ENCODE peak calls at places on chromosomes 13 and 19, in eight cellular contexts. F is hepatocyte; S is left ventricle myocardium inferior; Z is endothelial cell; O is B cell; U is colonic mucosa; M is nephron progenitor cell; A is CD8-positive, alpha-beta T cell. K is an unnamed sample.

GRCh38 chr13:91313103-91313502 is 34.4 kb upstream of the MIR17HG start:
- DNase-seq in F (peak; percentile 20), S (no peak), Z (peak; percentile 20), O (peak; percentile 29), U (no peak), M (no peak), A (no peak), K (no peak)

GRCh38 chr19:38303517-38304351 is at the start of gene C19orf33:
- DNase-seq in F (peak; percentile 93), S (peak; percentile 32), Z (no peak), O (no peak), U (peak; percentile 92), M (no peak), A (no peak), K (no peak)

GRCh38 chr19:43610493-43610892 is 1.4 kb upstream of the SRRM5 start:
- DNase-seq in F (no peak), S (no peak), Z (no peak), O (no peak), U (no peak), M (no peak), A (no peak), K (peak; percentile 38)

GRCh38 chr19:46387713-46388130 is 25.6 kb downstream of the CCDC8 start:
- DNase-seq in F (no peak), S (no peak), Z (no peak), O (no peak), U (no peak), M (no peak), A (no peak), K (no peak)

GRCh38 chr13:105144936-105145335 is 1390.5 kb downstream of the EFNB2 start:
- DNase-seq in F (no peak), S (no peak), Z (no peak), O (no peak), U (no peak), M (no peak), A (no peak), K (no peak)

GRCh38 chr19:30170081-30170480 is 202.1 kb upstream of the ZNF536 start:
- DNase-seq in F (no peak), S (no peak), Z (no peak), O (no peak), U (no peak), M (no peak), A (no peak), K (no peak)

GRCh38 chr19:530133-531008 is 1.2 kb upstream of the CDC34 start:
- DNase-seq in F (no peak), S (no peak), Z (no peak), O (no peak), U (no peak), M (no peak), A (no peak), K (no peak)

GRCh38 chr19:46720516-46721239 is 3.8 kb upstream of the PRKD2 start:
- DNase-seq in F (no peak), S (no peak), Z (no peak), O (no peak), U (no peak), M (no peak), A (no peak), K (no peak)

GRCh38 chr13:46961719-46962118 is 64.9 kb upstream of the HTR2A start:
- DNase-seq in F (peak; percentile 40), S (no peak), Z (no peak), O (no peak), U (no peak), M (no peak), A (no peak), K (peak; percentile 65)

GRCh38 chr19:29964171-29964570 is 22.1 kb downstream of the URI1 start:
- DNase-seq in F (no peak), S (no peak), Z (no peak), O (no peak), U (no peak), M (no peak), A (no peak), K (no peak)

GRCh38 chr19:45716314-45717130 is 14.2 kb downstream of the FBXO46 start:
- DNase-seq in F (peak; percentile 60), S (no peak), Z (no peak), O (no peak), U (peak; percentile 44), M (no peak), A (no peak), K (no peak)

GRCh38 chr13:33918199-33918932 is 100.4 kb downstream of the RFC3 start:
- DNase-seq in F (no peak), S (no peak), Z (no peak), O (no peak), U (no peak), M (no peak), A (no peak), K (peak; percentile 36)

GRCh38 chr19:34411216-34411615 is 7.0 kb downstream of the PDCD2L start:
- DNase-seq in F (no peak), S (no peak), Z (no peak), O (no peak), U (no peak), M (no peak), A (no peak), K (no peak)

GRCh38 chr19:51921949-51922348 is 5.3 kb upstream of the ZNF613 start:
- DNase-seq in F (no peak), S (no peak), Z (no peak), O (no peak), U (no peak), M (peak; percentile 12), A (no peak), K (no peak)

GRCh38 chr13:25990801-25991200 is 61.0 kb downstream of the SHISA2 start:
- DNase-seq in F (no peak), S (no peak), Z (no peak), O (no peak), U (no peak), M (peak; percentile 31), A (no peak), K (no peak)

GRCh38 chr19:10255358-10255757 is 3.3 kb downstream of the MRPL4 start:
- DNase-seq in F (no peak), S (no peak), Z (no peak), O (no peak), U (no peak), M (no peak), A (no peak), K (no peak)

GRCh38 chr19:10252707-10253106 is 693 bp downstream of the MRPL4 start:
- DNase-seq in F (no peak), S (no peak), Z (no peak), O (no peak), U (no peak), M (no peak), A (no peak), K (no peak)

GRCh38 chr19:10254244-10254643 is 2.2 kb downstream of the MRPL4 start:
- DNase-seq in F (no peak), S (no peak), Z (no peak), O (no peak), U (no peak), M (no peak), A (no peak), K (no peak)

GRCh38 chr19:10256551-10256950 is 4.5 kb downstream of the MRPL4 start:
- DNase-seq in F (no peak), S (no peak), Z (no peak), O (no peak), U (no peak), M (no peak), A (no peak), K (no peak)

DNA sequence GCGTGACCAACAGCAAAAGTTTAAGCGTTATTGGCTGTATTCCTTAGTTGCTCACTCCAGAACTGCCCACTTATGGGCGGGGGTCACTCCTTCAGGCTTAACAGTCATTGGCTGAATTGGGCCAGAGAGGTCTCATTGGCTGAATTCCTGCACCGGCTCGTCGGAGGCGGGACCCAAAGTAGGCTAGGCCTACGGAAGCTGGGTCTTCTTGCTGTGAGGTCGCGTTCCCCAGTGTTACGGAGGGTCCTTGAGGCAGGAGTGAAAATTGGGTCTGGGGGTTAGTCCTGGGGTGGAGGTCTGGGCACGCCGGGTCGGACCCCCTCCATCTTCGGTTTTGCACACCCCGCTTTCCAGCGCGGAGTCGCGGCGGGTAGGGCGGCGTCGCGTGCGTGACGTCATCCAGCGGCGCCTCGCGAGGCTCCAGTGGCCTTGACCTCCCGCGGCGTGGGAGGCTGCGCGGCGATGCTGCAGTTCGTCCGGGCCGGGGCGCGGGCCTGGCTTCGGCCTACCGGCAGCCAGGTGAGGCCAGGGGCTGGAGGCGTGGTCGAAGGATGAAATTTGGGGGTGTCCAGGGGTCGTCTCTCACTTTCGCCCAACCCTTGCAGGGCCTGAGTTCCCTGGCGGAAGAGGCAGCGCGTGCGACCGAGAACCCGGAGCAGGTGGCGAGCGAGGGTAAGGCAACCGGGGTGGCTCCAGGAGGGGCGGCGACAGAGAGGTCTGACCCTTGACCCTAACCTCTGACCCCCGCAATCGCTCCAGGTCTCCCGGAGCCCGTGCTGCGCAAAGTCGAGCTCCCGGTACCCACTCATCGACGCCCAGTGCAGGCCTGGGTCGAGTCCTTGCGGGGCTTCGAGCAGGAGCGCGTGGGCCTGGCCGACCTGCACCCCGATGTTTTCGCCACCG is at the start of gene MRPL4:
- DNase-seq in F (peak; percentile 98), S (peak; percentile 95), Z (peak; percentile 85), O (peak; percentile 95), U (peak; percentile 98), M (peak; percentile 95), A (peak; percentile 90), K (peak; percentile 98)
- TF ChIP-seq CTCF in F (no peak), S (no peak), Z (no peak), O (no peak), U (no peak), M (no peak), A (no peak), K (no peak)

DNA sequence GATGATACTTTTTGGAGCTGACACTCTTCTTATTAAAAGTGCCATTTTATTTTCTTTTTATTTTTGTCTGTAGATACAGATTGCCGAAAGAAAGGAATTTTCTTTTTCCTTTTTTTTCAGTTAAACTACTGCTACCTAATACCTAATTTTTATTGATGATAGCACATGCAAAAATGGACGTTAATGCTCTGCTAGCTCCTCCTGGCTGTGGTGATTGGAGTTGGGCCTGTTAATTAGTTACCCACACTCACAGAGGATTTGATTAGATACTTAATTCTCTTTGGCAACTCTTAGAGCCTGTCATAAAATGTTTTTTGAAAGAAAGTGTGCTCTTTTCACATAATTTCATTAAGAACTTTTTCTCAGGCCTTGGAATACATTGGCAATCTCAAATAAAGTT is 366.8 kb downstream of the DCT start:
- DNase-seq in F (no peak), S (no peak), Z (no peak), O (no peak), U (no peak), M (no peak), A (no peak), K (no peak)
- TF ChIP-seq CTCF in F (no peak), S (no peak), Z (no peak), O (no peak), U (no peak), M (no peak), A (no peak), K (peak; percentile 48)

DNA sequence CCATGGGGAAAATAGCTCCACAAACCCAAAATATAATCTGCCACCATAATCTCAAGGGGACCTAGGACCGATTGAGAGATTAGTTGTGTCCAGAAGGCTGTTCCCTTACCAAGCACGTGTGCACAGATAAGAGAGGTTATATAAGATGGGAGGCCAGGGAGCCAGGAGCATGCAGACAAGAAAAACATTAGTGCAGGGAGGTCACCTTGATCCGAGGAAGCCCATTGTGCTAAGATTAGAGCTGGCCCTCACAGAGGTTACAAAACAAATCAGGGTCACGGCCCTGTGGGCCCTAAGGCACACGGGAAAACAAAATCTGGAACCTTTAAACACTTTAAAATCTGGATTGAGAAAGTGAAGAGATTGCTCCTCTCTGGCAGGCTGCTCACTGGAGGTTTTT is 37.7 kb downstream of the RGCC start:
- DNase-seq in F (no peak), S (no peak), Z (no peak), O (no peak), U (no peak), M (no peak), A (no peak), K (no peak)
- TF ChIP-seq CTCF in F (no peak), S (no peak), Z (no peak), O (no peak), U (no peak), M (no peak), A (no peak), K (no peak)

GRCh38 chr19:7326105-7326877 is 22.4 kb upstream of the ARHGEF18 start:
- DNase-seq in F (peak; percentile 30), S (no peak), Z (no peak), O (peak; percentile 54), U (peak; percentile 79), M (peak; percentile 16), A (no peak), K (no peak)
- TF ChIP-seq CTCF in F (peak; percentile 23), S (peak; percentile 25), Z (peak; percentile 30), O (peak; percentile 22), U (peak; percentile 38), M (no peak), A (peak; percentile 38), K (peak; percentile 12)